ENCODE peak calls at places on chromosomes 4 and X, in eight cellular contexts. S is activated naive CD4-positive, alpha-beta T cell treated with anti-CD3 and anti-CD28 coated beads for 36 hours; Y is T-helper 17 cell; M is ACHN; W is GM13976; F is DMS79; G is islet precursor cell; Q is activated CD4-positive, alpha-beta T cell treated with anti-CD3 and anti-CD28 coated beads for 4 hours. P is an unnamed sample.
A peak's percentile ranks its signal among the peaks of the same experiment; 100 is the strongest.

GRCh38 chrX:123607806-123608205 is 125.0 kb downstream of the THOC2 start:
- DNase-seq in S (no peak), Y (no peak), M (no peak), W (no peak), F (no peak), G (no peak), Q (no peak), P (no peak)

GRCh38 chrX:150148749-150149672 is 210.7 kb upstream of the EOLA2 start:
- DNase-seq in S (no peak), Y (no peak), M (no peak), W (no peak), F (no peak), G (peak; percentile 27), Q (no peak), P (no peak)

GRCh38 chr4:83378426-83378825 is 43.8 kb upstream of the HPSE start:
- DNase-seq in S (peak; percentile 23), Y (no peak), M (peak; percentile 8), W (no peak), F (no peak), G (no peak), Q (no peak), P (no peak)

GRCh38 chrX:40818236-40818635 is 82.9 kb upstream of the MED14 start:
- DNase-seq in S (no peak), Y (no peak), M (no peak), W (no peak), F (no peak), G (no peak), Q (no peak), P (no peak)

GRCh38 chrX:15336023-15336413 is 695 bp upstream of the PIGA start:
- DNase-seq in S (peak; percentile 78), Y (peak; percentile 31), M (peak; percentile 39), W (no peak), F (peak; percentile 40), G (peak; percentile 58), Q (peak; percentile 23), P (no peak)

GRCh38 chrX:26442340-26442739 is 226.4 kb downstream of the MAGEB5 start:
- DNase-seq in S (no peak), Y (no peak), M (peak; percentile 10), W (no peak), F (no peak), G (no peak), Q (no peak), P (peak; percentile 2)

GRCh38 chrX:134520860-134521390 is 61.0 kb downstream of the HPRT1 start:
- DNase-seq in S (peak; percentile 8), Y (no peak), M (peak; percentile 53), W (peak; percentile 45), F (no peak), G (peak; percentile 75), Q (no peak), P (peak; percentile 51)

GRCh38 chr4:168981460-168981859 is 28.6 kb downstream of the CBR4 start:
- DNase-seq in S (no peak), Y (no peak), M (no peak), W (no peak), F (no peak), G (no peak), Q (no peak), P (no peak)

GRCh38 chr4:8506373-8507250 is 66.0 kb downstream of the TRMT44 start:
- DNase-seq in S (no peak), Y (no peak), M (no peak), W (peak; percentile 29), F (no peak), G (peak; percentile 75), Q (no peak), P (no peak)

GRCh38 chr4:20248155-20248558 is 3.5 kb upstream of the SLIT2 start:
- DNase-seq in S (no peak), Y (no peak), M (peak; percentile 69), W (peak; percentile 32), F (no peak), G (no peak), Q (no peak), P (peak; percentile 29)

GRCh38 chrX:9557508-9557907 is 92.7 kb downstream of the TBL1X start:
- DNase-seq in S (no peak), Y (no peak), M (no peak), W (no peak), F (no peak), G (no peak), Q (no peak), P (no peak)

GRCh38 chrX:15497865-15498264 is 2.7 kb upstream of the BMX start:
- DNase-seq in S (peak; percentile 64), Y (peak; percentile 9), M (peak; percentile 25), W (peak; percentile 63), F (no peak), G (peak; percentile 85), Q (peak; percentile 16), P (peak; percentile 22)

GRCh38 chrX:130264573-130264972 is 4.1 kb downstream of the ZNF280C start:
- DNase-seq in S (no peak), Y (no peak), M (peak; percentile 10), W (no peak), F (no peak), G (no peak), Q (no peak), P (no peak)

GRCh38 chrX:38561126-38561868 is at the start of gene TSPAN7:
- DNase-seq in S (peak; percentile 80), Y (peak; percentile 68), M (peak; percentile 59), W (peak; percentile 78), F (peak; percentile 9), G (peak; percentile 78), Q (peak; percentile 76), P (peak; percentile 28)

GRCh38 chr4:7096264-7096663 is 28.4 kb upstream of the GRPEL1 start:
- DNase-seq in S (no peak), Y (no peak), M (no peak), W (no peak), F (no peak), G (no peak), Q (no peak), P (no peak)

GRCh38 chr4:128844931-128845330 is 35.4 kb downstream of the JADE1 start:
- DNase-seq in S (no peak), Y (no peak), M (no peak), W (no peak), F (no peak), G (no peak), Q (no peak), P (no peak)

GRCh38 chrX:154529206-154529612 is 13.2 kb upstream of the FAM3A start:
- DNase-seq in S (no peak), Y (no peak), M (peak; percentile 32), W (no peak), F (no peak), G (no peak), Q (no peak), P (no peak)

GRCh38 chrX:31483336-31483735 is 411.5 kb upstream of the FTHL17 start:
- DNase-seq in S (no peak), Y (no peak), M (no peak), W (no peak), F (no peak), G (no peak), Q (no peak), P (no peak)

GRCh38 chr4:47010347-47011188 is 17.2 kb upstream of the GABRA4 start:
- DNase-seq in S (no peak), Y (no peak), M (peak; percentile 8), W (peak; percentile 43), F (no peak), G (no peak), Q (no peak), P (no peak)

GRCh38 chr4:110480031-110480549 is 4.1 kb downstream of the ENPEP start:
- DNase-seq in S (no peak), Y (no peak), M (peak; percentile 63), W (no peak), F (no peak), G (peak; percentile 60), Q (no peak), P (no peak)